ENCODE peak calls at places on chromosomes 1 and 21, in four cellular contexts. One of them, this sample, is unnamed.

GRCh38 chr1:90534116-90534515 is 183.0 kb downstream of the BARHL2 start:
- DNase-seq in breast epithelium: no peak
- DNase-seq in heart left ventricle: no peak
- DNase-seq in tibial artery: no peak
- DNase-seq in this sample: no peak

GRCh38 chr21:15343066-15343465 is 278.3 kb upstream of the NRIP1 start:
- DNase-seq in breast epithelium: no peak
- DNase-seq in heart left ventricle: no peak
- DNase-seq in tibial artery: no peak
- DNase-seq in this sample: no peak

GRCh38 chr1:56547977-56548376 is 31.4 kb downstream of the PLPP3 start:
- DNase-seq in breast epithelium: peak
- DNase-seq in heart left ventricle: peak
- DNase-seq in tibial artery: peak
- DNase-seq in this sample: no peak

GRCh38 chr1:41742219-41742618 is 176.5 kb downstream of the HIVEP3 start:
- DNase-seq in breast epithelium: no peak
- DNase-seq in heart left ventricle: no peak
- DNase-seq in tibial artery: no peak
- DNase-seq in this sample: no peak

GRCh38 chr21:43800566-43800965 is 11.2 kb downstream of the RRP1 start:
- DNase-seq in breast epithelium: no peak
- DNase-seq in heart left ventricle: no peak
- DNase-seq in tibial artery: no peak
- DNase-seq in this sample: no peak

GRCh38 chr1:31717341-31717740 is 13.5 kb upstream of the COL16A1 start:
- DNase-seq in breast epithelium: no peak
- DNase-seq in heart left ventricle: no peak
- DNase-seq in tibial artery: no peak
- DNase-seq in this sample: no peak

GRCh38 chr1:20552728-20553571 is 577 bp downstream of the FAM43B start:
- DNase-seq in breast epithelium: no peak
- DNase-seq in heart left ventricle: peak
- DNase-seq in tibial artery: no peak
- DNase-seq in this sample: no peak

GRCh38 chr1:93081716-93082115 is 2.6 kb downstream of the MTF2 start:
- DNase-seq in breast epithelium: no peak
- DNase-seq in heart left ventricle: no peak
- DNase-seq in tibial artery: no peak
- DNase-seq in this sample: no peak

GRCh38 chr21:34968414-34969333 is 80.4 kb downstream of the RUNX1 start:
- DNase-seq in breast epithelium: no peak
- DNase-seq in heart left ventricle: no peak
- DNase-seq in tibial artery: no peak
- DNase-seq in this sample: no peak

GRCh38 chr1:235995511-235995910 is 69.4 kb downstream of the NID1 start:
- DNase-seq in breast epithelium: no peak
- DNase-seq in heart left ventricle: no peak
- DNase-seq in tibial artery: no peak
- DNase-seq in this sample: no peak

GRCh38 chr1:93597697-93598096 is 83.9 kb downstream of the BCAR3 start:
- DNase-seq in breast epithelium: peak
- DNase-seq in heart left ventricle: peak
- DNase-seq in tibial artery: no peak
- DNase-seq in this sample: no peak

GRCh38 chr21:43198376-43198775 is 29.6 kb downstream of the CRYAA start:
- DNase-seq in breast epithelium: no peak
- DNase-seq in heart left ventricle: no peak
- DNase-seq in tibial artery: no peak
- DNase-seq in this sample: no peak

GRCh38 chr1:246987083-246987690 is 20.7 kb downstream of the ZNF695 start:
- DNase-seq in breast epithelium: no peak
- DNase-seq in heart left ventricle: no peak
- DNase-seq in tibial artery: no peak
- DNase-seq in this sample: no peak

GRCh38 chr21:19508442-19508841 is 1104.9 kb upstream of the TMPRSS15 start:
- DNase-seq in breast epithelium: no peak
- DNase-seq in heart left ventricle: no peak
- DNase-seq in tibial artery: no peak
- DNase-seq in this sample: no peak

GRCh38 chr1:23403038-23403336 is 21.6 kb downstream of the TCEA3 start:
- DNase-seq in breast epithelium: no peak
- DNase-seq in heart left ventricle: peak
- DNase-seq in tibial artery: no peak
- DNase-seq in this sample: no peak

GRCh38 chr1:236287757-236288619 is 6.2 kb upstream of the ERO1B start:
- DNase-seq in breast epithelium: no peak
- DNase-seq in heart left ventricle: no peak
- DNase-seq in tibial artery: no peak
- DNase-seq in this sample: no peak

GRCh38 chr1:192809286-192810252 is 730 bp downstream of the RGS2 start:
- DNase-seq in breast epithelium: no peak
- DNase-seq in heart left ventricle: peak
- DNase-seq in tibial artery: peak
- DNase-seq in this sample: peak

GRCh38 chr1:22641906-22642636 is 1.4 kb upstream of the C1QC start:
- DNase-seq in breast epithelium: peak
- DNase-seq in heart left ventricle: peak
- DNase-seq in tibial artery: peak
- DNase-seq in this sample: peak

GRCh38 chr21:16794944-16795343 is 717.9 kb upstream of the CXADR start:
- DNase-seq in breast epithelium: no peak
- DNase-seq in heart left ventricle: peak
- DNase-seq in tibial artery: no peak
- DNase-seq in this sample: no peak

GRCh38 chr1:204348722-204349121 is 11.0 kb downstream of the PLEKHA6 start:
- DNase-seq in breast epithelium: no peak
- DNase-seq in heart left ventricle: peak
- DNase-seq in tibial artery: peak
- DNase-seq in this sample: no peak

GRCh38 chr1:210328746-210329488 is at the start of gene HHAT:
- DNase-seq in breast epithelium: peak
- DNase-seq in heart left ventricle: peak
- DNase-seq in tibial artery: peak
- DNase-seq in this sample: peak

GRCh38 chr21:43369124-43369523 is 57.8 kb downstream of the SIK1 start:
- DNase-seq in breast epithelium: no peak
- DNase-seq in heart left ventricle: no peak
- DNase-seq in tibial artery: no peak
- DNase-seq in this sample: peak

DNA sequence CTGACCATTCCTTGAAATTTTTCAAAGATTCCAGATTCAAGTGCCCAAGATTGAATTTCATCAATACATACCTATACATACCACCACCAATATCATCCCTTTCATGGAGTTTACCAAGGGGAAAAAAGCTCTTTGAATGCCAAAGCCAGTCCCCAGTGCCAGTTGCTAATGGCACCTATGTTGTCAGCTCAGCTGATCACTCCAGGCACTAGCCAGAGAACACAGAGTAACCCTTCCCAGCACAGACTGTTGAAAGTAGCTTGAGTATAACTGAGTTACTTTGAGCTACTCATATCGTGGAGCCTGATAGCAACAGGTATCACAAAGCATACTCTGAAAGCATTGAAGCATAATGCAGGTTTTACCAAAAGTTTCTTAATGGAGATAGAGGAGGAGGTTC is 133.9 kb upstream of the NFIA start:
- DNase-seq in breast epithelium: no peak
- DNase-seq in heart left ventricle: no peak
- DNase-seq in tibial artery: no peak
- DNase-seq in this sample: no peak
- H3K27ac ChIP-seq in breast epithelium: no peak
- H3K27ac ChIP-seq in heart left ventricle: no peak
- H3K27ac ChIP-seq in tibial artery: no peak
- H3K27ac ChIP-seq in this sample: no peak

GRCh38 chr21:45096216-45096615 is 21.8 kb downstream of the ADARB1 start:
- DNase-seq in breast epithelium: no peak
- DNase-seq in heart left ventricle: no peak
- DNase-seq in tibial artery: no peak
- DNase-seq in this sample: no peak
- H3K4me3 ChIP-seq in breast epithelium: no peak
- H3K4me3 ChIP-seq in heart left ventricle: no peak
- H3K4me3 ChIP-seq in tibial artery: peak
- H3K4me3 ChIP-seq in this sample: no peak

GRCh38 chr21:30251781-30252180 is 31.0 kb downstream of the KRTAP24-1 start:
- DNase-seq in breast epithelium: no peak
- DNase-seq in heart left ventricle: no peak
- DNase-seq in tibial artery: no peak
- DNase-seq in this sample: no peak
- TF ChIP-seq CTCF in breast epithelium: no peak
- TF ChIP-seq CTCF in heart left ventricle: no peak
- TF ChIP-seq CTCF in tibial artery: no peak
- TF ChIP-seq CTCF in this sample: no peak

GRCh38 chr1:227297073-227297793 is 21.1 kb downstream of the CDC42BPA start:
- DNase-seq in breast epithelium: no peak
- DNase-seq in heart left ventricle: no peak
- DNase-seq in tibial artery: no peak
- DNase-seq in this sample: no peak
- H3K27ac ChIP-seq in breast epithelium: no peak
- H3K27ac ChIP-seq in heart left ventricle: no peak
- H3K27ac ChIP-seq in tibial artery: no peak
- H3K27ac ChIP-seq in this sample: no peak

GRCh38 chr1:180268556-180269044 is 38.5 kb downstream of the LHX4 start:
- DNase-seq in breast epithelium: no peak
- DNase-seq in heart left ventricle: no peak
- DNase-seq in tibial artery: no peak
- DNase-seq in this sample: no peak
- H3K4me3 ChIP-seq in breast epithelium: no peak
- H3K4me3 ChIP-seq in heart left ventricle: no peak
- H3K4me3 ChIP-seq in tibial artery: no peak
- H3K4me3 ChIP-seq in this sample: no peak

This sample was measured in dorsolateral prefrontal cortex.